ENCODE peak calls at places on chromosome 12, in four cellular contexts. One of them, this sample, is unnamed.

GRCh38 chr12:3236345-3237153 is 159.4 kb downstream of the TSPAN9 start:
- DNase-seq in heart left ventricle: no peak
- DNase-seq in activated CD4-positive, CD25-positive, alpha-beta regulatory T cell: no peak
- DNase-seq in GM23338: peak
- DNase-seq in this sample: no peak

GRCh38 chr12:95766356-95767019 is 24.1 kb downstream of the NTN4 start:
- DNase-seq in heart left ventricle: no peak
- DNase-seq in activated CD4-positive, CD25-positive, alpha-beta regulatory T cell: no peak
- DNase-seq in GM23338: no peak
- DNase-seq in this sample: no peak

GRCh38 chr12:12883369-12884001 is 7.9 kb upstream of the GPRC5A start:
- DNase-seq in heart left ventricle: no peak
- DNase-seq in activated CD4-positive, CD25-positive, alpha-beta regulatory T cell: no peak
- DNase-seq in GM23338: no peak
- DNase-seq in this sample: no peak

GRCh38 chr12:98821232-98821631 is 176.1 kb downstream of the APAF1 start:
- DNase-seq in heart left ventricle: no peak
- DNase-seq in activated CD4-positive, CD25-positive, alpha-beta regulatory T cell: no peak
- DNase-seq in GM23338: peak
- DNase-seq in this sample: no peak

GRCh38 chr12:23066095-23066494 is 441.1 kb downstream of the ETNK1 start:
- DNase-seq in heart left ventricle: no peak
- DNase-seq in activated CD4-positive, CD25-positive, alpha-beta regulatory T cell: no peak
- DNase-seq in GM23338: no peak
- DNase-seq in this sample: no peak

GRCh38 chr12:30843211-30843610 is 83.3 kb upstream of the TSPAN11 start:
- DNase-seq in heart left ventricle: no peak
- DNase-seq in activated CD4-positive, CD25-positive, alpha-beta regulatory T cell: no peak
- DNase-seq in GM23338: no peak
- DNase-seq in this sample: no peak

GRCh38 chr12:124655317-124656213 is 88.2 kb upstream of the NCOR2 start:
- DNase-seq in heart left ventricle: peak
- DNase-seq in activated CD4-positive, CD25-positive, alpha-beta regulatory T cell: no peak
- DNase-seq in GM23338: peak
- DNase-seq in this sample: peak

GRCh38 chr12:52010152-52010622 is 3.4 kb downstream of the TAMALIN start:
- DNase-seq in heart left ventricle: peak
- DNase-seq in activated CD4-positive, CD25-positive, alpha-beta regulatory T cell: no peak
- DNase-seq in GM23338: peak
- DNase-seq in this sample: peak

GRCh38 chr12:128138125-128138524 is 128.8 kb upstream of the TMEM132C start:
- DNase-seq in heart left ventricle: no peak
- DNase-seq in activated CD4-positive, CD25-positive, alpha-beta regulatory T cell: no peak
- DNase-seq in GM23338: no peak
- DNase-seq in this sample: no peak

GRCh38 chr12:101616027-101616494 is 21.3 kb downstream of the MYBPC1 start:
- DNase-seq in heart left ventricle: no peak
- DNase-seq in activated CD4-positive, CD25-positive, alpha-beta regulatory T cell: no peak
- DNase-seq in GM23338: no peak
- DNase-seq in this sample: no peak

GRCh38 chr12:47551426-47551851 is 154.4 kb downstream of the RPAP3 start:
- DNase-seq in heart left ventricle: no peak
- DNase-seq in activated CD4-positive, CD25-positive, alpha-beta regulatory T cell: no peak
- DNase-seq in GM23338: no peak
- DNase-seq in this sample: no peak

GRCh38 chr12:52242442-52243263 is 9.6 kb downstream of the KRT7 start:
- DNase-seq in heart left ventricle: peak
- DNase-seq in activated CD4-positive, CD25-positive, alpha-beta regulatory T cell: no peak
- DNase-seq in GM23338: no peak
- DNase-seq in this sample: no peak

GRCh38 chr12:89706551-89707348 is 1.9 kb downstream of the ATP2B1 start:
- DNase-seq in heart left ventricle: no peak
- DNase-seq in activated CD4-positive, CD25-positive, alpha-beta regulatory T cell: no peak
- DNase-seq in GM23338: peak
- DNase-seq in this sample: no peak

GRCh38 chr12:5661820-5662219 is 229.9 kb downstream of the NTF3 start:
- DNase-seq in heart left ventricle: no peak
- DNase-seq in activated CD4-positive, CD25-positive, alpha-beta regulatory T cell: no peak
- DNase-seq in GM23338: no peak
- DNase-seq in this sample: no peak

GRCh38 chr12:40158592-40159111 is 52.8 kb upstream of the SLC2A13 start:
- DNase-seq in heart left ventricle: no peak
- DNase-seq in activated CD4-positive, CD25-positive, alpha-beta regulatory T cell: no peak
- DNase-seq in GM23338: no peak
- DNase-seq in this sample: no peak

GRCh38 chr12:6952121-6952859 is 1.1 kb downstream of the PTPN6 start:
- DNase-seq in heart left ventricle: no peak
- DNase-seq in activated CD4-positive, CD25-positive, alpha-beta regulatory T cell: no peak
- DNase-seq in GM23338: no peak
- DNase-seq in this sample: no peak

GRCh38 chr12:123743002-123743401 is 19.1 kb upstream of the DNAH10 start:
- DNase-seq in heart left ventricle: no peak
- DNase-seq in activated CD4-positive, CD25-positive, alpha-beta regulatory T cell: no peak
- DNase-seq in GM23338: no peak
- DNase-seq in this sample: no peak

GRCh38 chr12:124391340-124392261 is 96.7 kb downstream of the RFLNA start:
- DNase-seq in heart left ventricle: peak
- DNase-seq in activated CD4-positive, CD25-positive, alpha-beta regulatory T cell: peak
- DNase-seq in GM23338: no peak
- DNase-seq in this sample: no peak

GRCh38 chr12:93335603-93336162 is 42.0 kb upstream of the NUDT4 start:
- DNase-seq in heart left ventricle: no peak
- DNase-seq in activated CD4-positive, CD25-positive, alpha-beta regulatory T cell: no peak
- DNase-seq in GM23338: no peak
- DNase-seq in this sample: no peak

GRCh38 chr12:127284870-127285431 is 982.0 kb upstream of the TMEM132C start:
- DNase-seq in heart left ventricle: no peak
- DNase-seq in activated CD4-positive, CD25-positive, alpha-beta regulatory T cell: no peak
- DNase-seq in GM23338: no peak
- DNase-seq in this sample: no peak

GRCh38 chr12:70853326-70853725 is 67.2 kb downstream of the PTPRR start:
- DNase-seq in heart left ventricle: no peak
- DNase-seq in activated CD4-positive, CD25-positive, alpha-beta regulatory T cell: no peak
- DNase-seq in GM23338: no peak
- DNase-seq in this sample: no peak

GRCh38 chr12:29741342-29742241 is 42.1 kb downstream of the TMTC1 start:
- DNase-seq in heart left ventricle: no peak
- DNase-seq in activated CD4-positive, CD25-positive, alpha-beta regulatory T cell: no peak
- DNase-seq in GM23338: no peak
- DNase-seq in this sample: no peak

GRCh38 chr12:88726806-88727722 is 146.8 kb upstream of the KITLG start:
- DNase-seq in heart left ventricle: no peak
- DNase-seq in activated CD4-positive, CD25-positive, alpha-beta regulatory T cell: no peak
- DNase-seq in GM23338: no peak
- DNase-seq in this sample: no peak

GRCh38 chr12:88245905-88246304 is 103.8 kb downstream of the TMTC3 start:
- DNase-seq in heart left ventricle: no peak
- DNase-seq in activated CD4-positive, CD25-positive, alpha-beta regulatory T cell: no peak
- DNase-seq in GM23338: no peak
- DNase-seq in this sample: no peak

GRCh38 chr12:117967512-117967911 is 1.3 kb downstream of the KSR2 start:
- DNase-seq in heart left ventricle: no peak
- DNase-seq in activated CD4-positive, CD25-positive, alpha-beta regulatory T cell: no peak
- DNase-seq in GM23338: peak
- DNase-seq in this sample: no peak

GRCh38 chr12:87930033-87930432 is 99.2 kb downstream of the C12orf50 start:
- DNase-seq in heart left ventricle: no peak
- DNase-seq in activated CD4-positive, CD25-positive, alpha-beta regulatory T cell: no peak
- DNase-seq in GM23338: no peak
- DNase-seq in this sample: no peak

GRCh38 chr12:66251049-66251448 is 51.2 kb upstream of the HELB start:
- DNase-seq in heart left ventricle: no peak
- DNase-seq in activated CD4-positive, CD25-positive, alpha-beta regulatory T cell: no peak
- DNase-seq in GM23338: no peak
- DNase-seq in this sample: no peak

GRCh38 chr12:70165450-70165849 is 77.8 kb upstream of the CNOT2 start:
- DNase-seq in heart left ventricle: no peak
- DNase-seq in activated CD4-positive, CD25-positive, alpha-beta regulatory T cell: no peak
- DNase-seq in GM23338: no peak
- DNase-seq in this sample: no peak

GRCh38 chr12:116133149-116133548 is 144.3 kb downstream of the MED13L start:
- DNase-seq in heart left ventricle: no peak
- DNase-seq in activated CD4-positive, CD25-positive, alpha-beta regulatory T cell: no peak
- DNase-seq in GM23338: no peak
- DNase-seq in this sample: no peak

GRCh38 chr12:98578821-98579220 is 14.7 kb upstream of the SLC25A3 start:
- DNase-seq in heart left ventricle: no peak
- DNase-seq in activated CD4-positive, CD25-positive, alpha-beta regulatory T cell: no peak
- DNase-seq in GM23338: no peak
- DNase-seq in this sample: no peak

GRCh38 chr12:116594325-116595038 is 35.3 kb downstream of the MAP1LC3B2 start:
- DNase-seq in heart left ventricle: peak
- DNase-seq in activated CD4-positive, CD25-positive, alpha-beta regulatory T cell: no peak
- DNase-seq in GM23338: no peak
- DNase-seq in this sample: no peak

GRCh38 chr12:92676710-92677109 is 26.1 kb upstream of the PLEKHG7 start:
- DNase-seq in heart left ventricle: no peak
- DNase-seq in activated CD4-positive, CD25-positive, alpha-beta regulatory T cell: no peak
- DNase-seq in GM23338: no peak
- DNase-seq in this sample: no peak

GRCh38 chr12:54162741-54163140 is 26.0 kb downstream of the SMUG1 start:
- DNase-seq in heart left ventricle: no peak
- DNase-seq in activated CD4-positive, CD25-positive, alpha-beta regulatory T cell: no peak
- DNase-seq in GM23338: no peak
- DNase-seq in this sample: no peak

GRCh38 chr12:25942709-25943108 is 15.8 kb upstream of the RASSF8 start:
- DNase-seq in heart left ventricle: no peak
- DNase-seq in activated CD4-positive, CD25-positive, alpha-beta regulatory T cell: no peak
- DNase-seq in GM23338: no peak
- DNase-seq in this sample: no peak

GRCh38 chr12:133057446-133057845 is 20.1 kb downstream of the ZNF84 start:
- DNase-seq in heart left ventricle: no peak
- DNase-seq in activated CD4-positive, CD25-positive, alpha-beta regulatory T cell: no peak
- DNase-seq in GM23338: peak
- DNase-seq in this sample: no peak

GRCh38 chr12:124523071-124523470 is 44.3 kb downstream of the NCOR2 start:
- DNase-seq in heart left ventricle: peak
- DNase-seq in activated CD4-positive, CD25-positive, alpha-beta regulatory T cell: no peak
- DNase-seq in GM23338: no peak
- DNase-seq in this sample: no peak

This sample was measured in mesothelial cell of epicardium.